ENCODE peak calls at places on chromosomes 12 and 14, in seven cellular contexts. One of them, this sample, is unnamed.

GRCh38 chr12:111775205-111776193 is 8.8 kb downstream of the ALDH2 start:
- DNase-seq in HEK293T: no peak
- DNase-seq in Ammon's horn: peak
- DNase-seq in NCI-H774: no peak
- DNase-seq in central memory CD4-positive, alpha-beta T cell: no peak
- DNase-seq in sciatic nerve: peak
- DNase-seq in astrocyte of the hippocampus: peak
- DNase-seq in this sample: no peak

GRCh38 chr14:99595034-99595433 is 9.0 kb downstream of the CCDC85C start:
- DNase-seq in HEK293T: no peak
- DNase-seq in Ammon's horn: no peak
- DNase-seq in NCI-H774: no peak
- DNase-seq in central memory CD4-positive, alpha-beta T cell: peak
- DNase-seq in sciatic nerve: no peak
- DNase-seq in astrocyte of the hippocampus: no peak
- DNase-seq in this sample: peak

GRCh38 chr14:55805250-55805649 is 225.2 kb downstream of the KTN1 start:
- DNase-seq in HEK293T: no peak
- DNase-seq in Ammon's horn: no peak
- DNase-seq in NCI-H774: no peak
- DNase-seq in central memory CD4-positive, alpha-beta T cell: no peak
- DNase-seq in sciatic nerve: no peak
- DNase-seq in astrocyte of the hippocampus: no peak
- DNase-seq in this sample: no peak

GRCh38 chr12:128724468-128725046 is 99.2 kb downstream of the SLC15A4 start:
- DNase-seq in HEK293T: no peak
- DNase-seq in Ammon's horn: no peak
- DNase-seq in NCI-H774: no peak
- DNase-seq in central memory CD4-positive, alpha-beta T cell: no peak
- DNase-seq in sciatic nerve: no peak
- DNase-seq in astrocyte of the hippocampus: no peak
- DNase-seq in this sample: no peak

GRCh38 chr12:45745861-45746277 is 16.4 kb downstream of the ARID2 start:
- DNase-seq in HEK293T: no peak
- DNase-seq in Ammon's horn: no peak
- DNase-seq in NCI-H774: no peak
- DNase-seq in central memory CD4-positive, alpha-beta T cell: peak
- DNase-seq in sciatic nerve: no peak
- DNase-seq in astrocyte of the hippocampus: no peak
- DNase-seq in this sample: peak

GRCh38 chr12:111367661-111368221 is 1.2 kb downstream of the PHETA1 start:
- DNase-seq in HEK293T: no peak
- DNase-seq in Ammon's horn: no peak
- DNase-seq in NCI-H774: no peak
- DNase-seq in central memory CD4-positive, alpha-beta T cell: no peak
- DNase-seq in sciatic nerve: no peak
- DNase-seq in astrocyte of the hippocampus: peak
- DNase-seq in this sample: no peak

GRCh38 chr12:3489057-3489456 is 1.9 kb upstream of the PRMT8 start:
- DNase-seq in HEK293T: no peak
- DNase-seq in Ammon's horn: peak
- DNase-seq in NCI-H774: no peak
- DNase-seq in central memory CD4-positive, alpha-beta T cell: no peak
- DNase-seq in sciatic nerve: no peak
- DNase-seq in astrocyte of the hippocampus: peak
- DNase-seq in this sample: no peak

GRCh38 chr12:62934799-62935674 is at the start of gene PPM1H:
- DNase-seq in HEK293T: peak
- DNase-seq in Ammon's horn: peak
- DNase-seq in NCI-H774: peak
- DNase-seq in central memory CD4-positive, alpha-beta T cell: no peak
- DNase-seq in sciatic nerve: peak
- DNase-seq in astrocyte of the hippocampus: peak
- DNase-seq in this sample: peak

GRCh38 chr12:90311561-90311960 is 602.9 kb upstream of the ATP2B1 start:
- DNase-seq in HEK293T: no peak
- DNase-seq in Ammon's horn: no peak
- DNase-seq in NCI-H774: no peak
- DNase-seq in central memory CD4-positive, alpha-beta T cell: no peak
- DNase-seq in sciatic nerve: no peak
- DNase-seq in astrocyte of the hippocampus: no peak
- DNase-seq in this sample: no peak

GRCh38 chr14:42407153-42407552 is 800.5 kb downstream of the LRFN5 start:
- DNase-seq in HEK293T: no peak
- DNase-seq in Ammon's horn: no peak
- DNase-seq in NCI-H774: no peak
- DNase-seq in central memory CD4-positive, alpha-beta T cell: no peak
- DNase-seq in sciatic nerve: no peak
- DNase-seq in astrocyte of the hippocampus: no peak
- DNase-seq in this sample: no peak

GRCh38 chr12:123145211-123145610 is 5.7 kb downstream of the PITPNM2 start:
- DNase-seq in HEK293T: no peak
- DNase-seq in Ammon's horn: no peak
- DNase-seq in NCI-H774: no peak
- DNase-seq in central memory CD4-positive, alpha-beta T cell: no peak
- DNase-seq in sciatic nerve: no peak
- DNase-seq in astrocyte of the hippocampus: no peak
- DNase-seq in this sample: no peak

GRCh38 chr14:90454041-90455000 is 57.5 kb downstream of the CALM1 start:
- DNase-seq in HEK293T: peak
- DNase-seq in Ammon's horn: peak
- DNase-seq in NCI-H774: peak
- DNase-seq in central memory CD4-positive, alpha-beta T cell: no peak
- DNase-seq in sciatic nerve: peak
- DNase-seq in astrocyte of the hippocampus: peak
- DNase-seq in this sample: no peak

GRCh38 chr14:64095620-64096019 is 198.6 kb downstream of the ESR2 start:
- DNase-seq in HEK293T: no peak
- DNase-seq in Ammon's horn: no peak
- DNase-seq in NCI-H774: no peak
- DNase-seq in central memory CD4-positive, alpha-beta T cell: no peak
- DNase-seq in sciatic nerve: no peak
- DNase-seq in astrocyte of the hippocampus: peak
- DNase-seq in this sample: no peak

GRCh38 chr12:6029401-6029800 is 84.3 kb upstream of the ANO2 start:
- DNase-seq in HEK293T: no peak
- DNase-seq in Ammon's horn: no peak
- DNase-seq in NCI-H774: no peak
- DNase-seq in central memory CD4-positive, alpha-beta T cell: no peak
- DNase-seq in sciatic nerve: no peak
- DNase-seq in astrocyte of the hippocampus: no peak
- DNase-seq in this sample: no peak

GRCh38 chr12:116162071-116162470 is 115.4 kb downstream of the MED13L start:
- DNase-seq in HEK293T: no peak
- DNase-seq in Ammon's horn: no peak
- DNase-seq in NCI-H774: no peak
- DNase-seq in central memory CD4-positive, alpha-beta T cell: no peak
- DNase-seq in sciatic nerve: no peak
- DNase-seq in astrocyte of the hippocampus: no peak
- DNase-seq in this sample: no peak

GRCh38 chr14:53260286-53260685 is 107.2 kb upstream of the DDHD1 start:
- DNase-seq in HEK293T: no peak
- DNase-seq in Ammon's horn: no peak
- DNase-seq in NCI-H774: no peak
- DNase-seq in central memory CD4-positive, alpha-beta T cell: no peak
- DNase-seq in sciatic nerve: no peak
- DNase-seq in astrocyte of the hippocampus: no peak
- DNase-seq in this sample: no peak

GRCh38 chr12:91778938-91779400 is 366.7 kb downstream of the BTG1 start:
- DNase-seq in HEK293T: peak
- DNase-seq in Ammon's horn: no peak
- DNase-seq in NCI-H774: no peak
- DNase-seq in central memory CD4-positive, alpha-beta T cell: peak
- DNase-seq in sciatic nerve: no peak
- DNase-seq in astrocyte of the hippocampus: peak
- DNase-seq in this sample: peak

GRCh38 chr12:79233341-79233761 is 368.8 kb downstream of the SYT1 start:
- DNase-seq in HEK293T: no peak
- DNase-seq in Ammon's horn: no peak
- DNase-seq in NCI-H774: peak
- DNase-seq in central memory CD4-positive, alpha-beta T cell: no peak
- DNase-seq in sciatic nerve: no peak
- DNase-seq in astrocyte of the hippocampus: no peak
- DNase-seq in this sample: no peak

GRCh38 chr14:90535556-90535930 is 138.7 kb downstream of the CALM1 start:
- DNase-seq in HEK293T: no peak
- DNase-seq in Ammon's horn: no peak
- DNase-seq in NCI-H774: no peak
- DNase-seq in central memory CD4-positive, alpha-beta T cell: no peak
- DNase-seq in sciatic nerve: no peak
- DNase-seq in astrocyte of the hippocampus: no peak
- DNase-seq in this sample: no peak

GRCh38 chr14:37590096-37590809 is 4.8 kb downstream of the FOXA1 start:
- DNase-seq in HEK293T: no peak
- DNase-seq in Ammon's horn: no peak
- DNase-seq in NCI-H774: no peak
- DNase-seq in central memory CD4-positive, alpha-beta T cell: no peak
- DNase-seq in sciatic nerve: no peak
- DNase-seq in astrocyte of the hippocampus: no peak
- DNase-seq in this sample: no peak

GRCh38 chr12:212799-213526 is 994 bp downstream of the SLC6A12 start:
- DNase-seq in HEK293T: no peak
- DNase-seq in Ammon's horn: no peak
- DNase-seq in NCI-H774: no peak
- DNase-seq in central memory CD4-positive, alpha-beta T cell: no peak
- DNase-seq in sciatic nerve: no peak
- DNase-seq in astrocyte of the hippocampus: no peak
- DNase-seq in this sample: no peak

GRCh38 chr12:120489018-120489417 is 6.9 kb upstream of the DYNLL1 start:
- DNase-seq in HEK293T: no peak
- DNase-seq in Ammon's horn: no peak
- DNase-seq in NCI-H774: no peak
- DNase-seq in central memory CD4-positive, alpha-beta T cell: no peak
- DNase-seq in sciatic nerve: no peak
- DNase-seq in astrocyte of the hippocampus: no peak
- DNase-seq in this sample: no peak

GRCh38 chr14:62308316-62308715 is 546.1 kb downstream of the SNAPC1 start:
- DNase-seq in HEK293T: no peak
- DNase-seq in Ammon's horn: no peak
- DNase-seq in NCI-H774: no peak
- DNase-seq in central memory CD4-positive, alpha-beta T cell: no peak
- DNase-seq in sciatic nerve: no peak
- DNase-seq in astrocyte of the hippocampus: no peak
- DNase-seq in this sample: no peak

GRCh38 chr14:28756896-28757570 is 9.6 kb upstream of the FOXG1 start:
- DNase-seq in HEK293T: no peak
- DNase-seq in Ammon's horn: peak
- DNase-seq in NCI-H774: no peak
- DNase-seq in central memory CD4-positive, alpha-beta T cell: no peak
- DNase-seq in sciatic nerve: no peak
- DNase-seq in astrocyte of the hippocampus: peak
- DNase-seq in this sample: no peak

GRCh38 chr14:93923586-93923985 is 3.6 kb upstream of the FAM181A start:
- DNase-seq in HEK293T: no peak
- DNase-seq in Ammon's horn: no peak
- DNase-seq in NCI-H774: no peak
- DNase-seq in central memory CD4-positive, alpha-beta T cell: no peak
- DNase-seq in sciatic nerve: no peak
- DNase-seq in astrocyte of the hippocampus: no peak
- DNase-seq in this sample: no peak

GRCh38 chr12:94872671-94873367 is 130.7 kb downstream of the NDUFA12 start:
- DNase-seq in HEK293T: peak
- DNase-seq in Ammon's horn: no peak
- DNase-seq in NCI-H774: no peak
- DNase-seq in central memory CD4-positive, alpha-beta T cell: no peak
- DNase-seq in sciatic nerve: no peak
- DNase-seq in astrocyte of the hippocampus: peak
- DNase-seq in this sample: no peak

GRCh38 chr12:32264995-32265394 is 134.4 kb upstream of the FGD4 start:
- DNase-seq in HEK293T: no peak
- DNase-seq in Ammon's horn: peak
- DNase-seq in NCI-H774: no peak
- DNase-seq in central memory CD4-positive, alpha-beta T cell: no peak
- DNase-seq in sciatic nerve: no peak
- DNase-seq in astrocyte of the hippocampus: no peak
- DNase-seq in this sample: no peak

GRCh38 chr12:25629341-25629740 is 76.3 kb upstream of the LMNTD1 start:
- DNase-seq in HEK293T: no peak
- DNase-seq in Ammon's horn: no peak
- DNase-seq in NCI-H774: no peak
- DNase-seq in central memory CD4-positive, alpha-beta T cell: no peak
- DNase-seq in sciatic nerve: no peak
- DNase-seq in astrocyte of the hippocampus: no peak
- DNase-seq in this sample: no peak

GRCh38 chr14:67583711-67584644 is 16.1 kb downstream of the PIGH start:
- DNase-seq in HEK293T: peak
- DNase-seq in Ammon's horn: peak
- DNase-seq in NCI-H774: no peak
- DNase-seq in central memory CD4-positive, alpha-beta T cell: peak
- DNase-seq in sciatic nerve: peak
- DNase-seq in astrocyte of the hippocampus: peak
- DNase-seq in this sample: peak

GRCh38 chr12:92064420-92064819 is 81.2 kb downstream of the BTG1 start:
- DNase-seq in HEK293T: no peak
- DNase-seq in Ammon's horn: peak
- DNase-seq in NCI-H774: peak
- DNase-seq in central memory CD4-positive, alpha-beta T cell: no peak
- DNase-seq in sciatic nerve: no peak
- DNase-seq in astrocyte of the hippocampus: peak
- DNase-seq in this sample: no peak

GRCh38 chr14:33120966-33121365 is 182.3 kb downstream of the NPAS3 start:
- DNase-seq in HEK293T: no peak
- DNase-seq in Ammon's horn: no peak
- DNase-seq in NCI-H774: no peak
- DNase-seq in central memory CD4-positive, alpha-beta T cell: no peak
- DNase-seq in sciatic nerve: no peak
- DNase-seq in astrocyte of the hippocampus: no peak
- DNase-seq in this sample: no peak

GRCh38 chr12:144650-145284 is 69.2 kb downstream of the SLC6A12 start:
- DNase-seq in HEK293T: no peak
- DNase-seq in Ammon's horn: no peak
- DNase-seq in NCI-H774: peak
- DNase-seq in central memory CD4-positive, alpha-beta T cell: no peak
- DNase-seq in sciatic nerve: no peak
- DNase-seq in astrocyte of the hippocampus: no peak
- DNase-seq in this sample: no peak

GRCh38 chr14:36857136-36857535 is 195.5 kb downstream of the PAX9 start:
- DNase-seq in HEK293T: no peak
- DNase-seq in Ammon's horn: no peak
- DNase-seq in NCI-H774: peak
- DNase-seq in central memory CD4-positive, alpha-beta T cell: no peak
- DNase-seq in sciatic nerve: no peak
- DNase-seq in astrocyte of the hippocampus: no peak
- DNase-seq in this sample: no peak

GRCh38 chr12:50088577-50089335 is 3.6 kb downstream of the SMARCD1 start:
- DNase-seq in HEK293T: peak
- DNase-seq in Ammon's horn: peak
- DNase-seq in NCI-H774: peak
- DNase-seq in central memory CD4-positive, alpha-beta T cell: peak
- DNase-seq in sciatic nerve: no peak
- DNase-seq in astrocyte of the hippocampus: peak
- DNase-seq in this sample: peak

GRCh38 chr12:212383-212798 is 1.6 kb downstream of the SLC6A12 start:
- DNase-seq in HEK293T: no peak
- DNase-seq in Ammon's horn: no peak
- DNase-seq in NCI-H774: no peak
- DNase-seq in central memory CD4-positive, alpha-beta T cell: no peak
- DNase-seq in sciatic nerve: no peak
- DNase-seq in astrocyte of the hippocampus: no peak
- DNase-seq in this sample: no peak

GRCh38 chr14:71754422-71755095 is 177.7 kb upstream of the RGS6 start:
- DNase-seq in HEK293T: no peak
- DNase-seq in Ammon's horn: no peak
- DNase-seq in NCI-H774: no peak
- DNase-seq in central memory CD4-positive, alpha-beta T cell: no peak
- DNase-seq in sciatic nerve: no peak
- DNase-seq in astrocyte of the hippocampus: no peak
- DNase-seq in this sample: no peak

GRCh38 chr12:105279460-105280056 is 43.6 kb upstream of the APPL2 start:
- DNase-seq in HEK293T: peak
- DNase-seq in Ammon's horn: peak
- DNase-seq in NCI-H774: peak
- DNase-seq in central memory CD4-positive, alpha-beta T cell: peak
- DNase-seq in sciatic nerve: no peak
- DNase-seq in astrocyte of the hippocampus: peak
- DNase-seq in this sample: peak

GRCh38 chr14:69818760-69819191 is 21.7 kb upstream of the SLC10A1 start:
- DNase-seq in HEK293T: peak
- DNase-seq in Ammon's horn: peak
- DNase-seq in NCI-H774: peak
- DNase-seq in central memory CD4-positive, alpha-beta T cell: peak
- DNase-seq in sciatic nerve: no peak
- DNase-seq in astrocyte of the hippocampus: peak
- DNase-seq in this sample: peak

This sample was measured in immature natural killer cell.